ENCODE peak calls at places on chromosomes 4 and X, in eight cellular contexts. Q is right lobe of liver; X is fibroblast of lung; Y is GM23248; K is left ventricle myocardium inferior; D is K562; R is upper lobe of right lung; E is CD8-positive, alpha-beta T cell. H is an unnamed sample.
A peak's percentile ranks its signal among the peaks of the same experiment; 100 is the strongest.

GRCh38 chr4:51901363-51901762 is 58.4 kb downstream of the DCUN1D4 start:
- DNase-seq in Q (no peak), X (no peak), Y (no peak), K (no peak), D (no peak), R (no peak), E (no peak), H (no peak)

GRCh38 chrX:48785525-48786214 is 720 bp upstream of the GATA1 start:
- DNase-seq in Q (no peak), X (no peak), Y (no peak), K (no peak), D (peak; percentile 66), R (no peak), E (no peak), H (no peak)

GRCh38 chr4:7365472-7366179 is 69.1 kb downstream of the PSAPL1 start:
- DNase-seq in Q (no peak), X (no peak), Y (peak; percentile 7), K (peak; percentile 53), D (no peak), R (peak; percentile 63), E (no peak), H (no peak)

GRCh38 chrX:41984628-41985027 is 61.3 kb upstream of the CASK start:
- DNase-seq in Q (no peak), X (peak; percentile 23), Y (peak; percentile 1), K (no peak), D (no peak), R (no peak), E (no peak), H (no peak)

GRCh38 chr4:37451646-37452045 is 207.1 kb downstream of the NWD2 start:
- DNase-seq in Q (no peak), X (no peak), Y (no peak), K (no peak), D (no peak), R (no peak), E (no peak), H (no peak)

GRCh38 chr4:151677193-151677592 is 83.6 kb downstream of the GATB start:
- DNase-seq in Q (no peak), X (no peak), Y (no peak), K (no peak), D (no peak), R (no peak), E (no peak), H (no peak)

GRCh38 chr4:152929888-152930287 is 6.2 kb upstream of the FHDC1 start:
- DNase-seq in Q (no peak), X (no peak), Y (no peak), K (no peak), D (no peak), R (no peak), E (no peak), H (no peak)

GRCh38 chrX:68829594-68830485 is 1.0 kb downstream of the EFNB1 start:
- DNase-seq in Q (no peak), X (peak; percentile 48), Y (peak; percentile 70), K (peak; percentile 26), D (peak; percentile 16), R (no peak), E (peak; percentile 49), H (no peak)

GRCh38 chrX:45750639-45751038 is 550.0 kb upstream of the DIPK2B start:
- DNase-seq in Q (no peak), X (peak; percentile 57), Y (peak; percentile 6), K (peak; percentile 41), D (no peak), R (no peak), E (no peak), H (no peak)

GRCh38 chr4:113162089-113162488 is 112.6 kb downstream of the ANK2 start:
- DNase-seq in Q (no peak), X (no peak), Y (peak; percentile 49), K (no peak), D (no peak), R (no peak), E (no peak), H (no peak)

GRCh38 chr4:28760003-28760402 is 1899.4 kb downstream of the STIM2 start:
- DNase-seq in Q (no peak), X (no peak), Y (no peak), K (no peak), D (no peak), R (no peak), E (no peak), H (no peak)

GRCh38 chr4:40948017-40948416 is 198.3 kb downstream of the NSUN7 start:
- DNase-seq in Q (no peak), X (no peak), Y (no peak), K (no peak), D (no peak), R (no peak), E (no peak), H (no peak)

GRCh38 chr4:189001971-189002450 is 862.8 kb downstream of the TRIML1 start:
- DNase-seq in Q (no peak), X (no peak), Y (no peak), K (no peak), D (no peak), R (peak; percentile 62), E (no peak), H (no peak)

GRCh38 chr4:183130328-183131155 is 31.5 kb downstream of the WWC2 start:
- DNase-seq in Q (peak; percentile 83), X (peak; percentile 77), Y (peak; percentile 50), K (peak; percentile 61), D (no peak), R (no peak), E (no peak), H (no peak)

GRCh38 chr4:7981738-7982394 is 42.2 kb upstream of the AFAP1 start:
- DNase-seq in Q (no peak), X (no peak), Y (no peak), K (no peak), D (no peak), R (no peak), E (no peak), H (no peak)

DNA sequence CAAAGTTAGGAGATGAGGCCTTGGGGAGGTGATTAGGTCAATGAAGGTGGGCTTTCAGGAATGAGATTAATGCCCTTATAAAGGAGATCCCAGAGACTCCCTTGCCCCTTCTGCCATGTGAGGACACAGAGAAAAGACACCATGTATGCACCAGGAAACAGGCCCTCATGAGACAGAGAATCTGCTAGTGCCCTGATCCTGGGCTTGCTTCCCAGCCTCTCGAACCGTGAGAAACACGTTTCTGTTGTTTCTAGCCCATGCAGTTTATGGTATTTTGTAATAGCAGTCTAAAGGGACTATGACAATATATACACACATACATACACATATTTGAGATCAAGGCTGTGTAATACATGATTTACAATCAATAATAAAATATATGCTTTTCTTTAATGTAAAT is 41.4 kb upstream of the ENPP6 start:
- DNase-seq in Q (no peak), X (no peak), Y (no peak), K (no peak), D (no peak), R (no peak), E (peak; percentile 15), H (no peak)
- H3K36me3 ChIP-seq in Q (no peaks in the 10 kb centered on the region), X (no peaks in the 10 kb centered on the region), Y (no peaks in the 10 kb centered on the region), K (no peaks in the 10 kb centered on the region), D (no peaks in the 10 kb centered on the region), R (no peaks in the 10 kb centered on the region), E (no peaks in the 10 kb centered on the region), H (no peaks in the 10 kb centered on the region)

GRCh38 chr4:1715002-1715761 is 3.1 kb upstream of the SLBP start:
- DNase-seq in Q (no peak), X (no peak), Y (peak; percentile 50), K (no peak), D (no peak), R (peak; percentile 60), E (no peak), H (no peak)

GRCh38 chr4:1713003-1713397 is 881 bp upstream of the SLBP start:
- DNase-seq in Q (no peak), X (no peak), Y (no peak), K (no peak), D (no peak), R (no peak), E (no peak), H (no peak)

GRCh38 chr4:1716065-1716945 is 4.2 kb upstream of the SLBP start:
- DNase-seq in Q (no peak), X (no peak), Y (no peak), K (no peak), D (no peak), R (peak; percentile 52), E (no peak), H (peak; percentile 17)

GRCh38 chr4:1712216-1713002 is at the start of gene SLBP:
- DNase-seq in Q (peak; percentile 98), X (peak; percentile 91), Y (peak; percentile 95), K (peak; percentile 95), D (peak; percentile 98), R (peak; percentile 99), E (peak; percentile 99), H (peak; percentile 96)

GRCh38 chr4:1714303-1715001 is 2.3 kb upstream of the SLBP start:
- DNase-seq in Q (no peak), X (peak; percentile 38), Y (peak; percentile 31), K (no peak), D (no peak), R (peak; percentile 36), E (no peak), H (no peak)
- H3K36me3 ChIP-seq in Q (peaks cover 2% of the 10 kb centered on the region), X (peaks cover 17% of the 10 kb centered on the region), Y (no peaks in the 10 kb centered on the region), K (peaks cover 21% of the 10 kb centered on the region), D (peaks cover 58% of the 10 kb centered on the region), R (peaks cover 24% of the 10 kb centered on the region), E (no peaks in the 10 kb centered on the region), H (no peaks in the 10 kb centered on the region)

GRCh38 chrX:154350429-154351182 is 23.8 kb downstream of the FLNA start:
- DNase-seq in Q (peak; percentile 52), X (no peak), Y (peak; percentile 25), K (no peak), D (no peak), R (no peak), E (no peak), H (no peak)

GRCh38 chrX:154349359-154349935 is 25.0 kb downstream of the FLNA start:
- DNase-seq in Q (peak; percentile 46), X (no peak), Y (peak; percentile 1), K (no peak), D (no peak), R (peak; percentile 55), E (no peak), H (no peak)

GRCh38 chrX:154351183-154352011 is 23.0 kb downstream of the FLNA start:
- DNase-seq in Q (peak; percentile 53), X (no peak), Y (no peak), K (no peak), D (no peak), R (peak; percentile 67), E (peak; percentile 75), H (no peak)

GRCh38 chrX:154348646-154349358 is 25.6 kb downstream of the FLNA start:
- DNase-seq in Q (peak; percentile 45), X (no peak), Y (no peak), K (no peak), D (no peak), R (peak; percentile 58), E (peak; percentile 50), H (no peak)

DNA sequence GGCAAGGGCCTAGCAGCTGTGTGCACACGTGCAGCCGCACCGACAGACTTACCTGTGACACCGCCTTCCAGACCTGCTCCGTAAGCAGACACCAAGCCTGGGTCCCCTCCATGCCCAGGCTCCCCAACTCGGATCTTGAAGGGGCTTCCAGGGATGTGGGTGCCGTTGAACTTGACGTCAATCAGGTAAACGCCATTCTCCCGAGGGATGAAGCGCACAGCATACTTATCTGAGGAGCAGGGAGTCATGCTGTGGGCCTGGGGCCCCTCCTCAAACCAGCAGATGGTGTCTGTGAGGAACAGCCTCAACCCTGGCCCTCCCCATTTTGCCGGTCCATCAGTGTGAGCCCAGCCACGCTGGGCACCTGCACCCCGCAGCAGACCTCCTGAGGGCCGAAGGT is 24.5 kb downstream of the FLNA start:
- DNase-seq in Q (peak; percentile 28), X (no peak), Y (peak; percentile 0), K (no peak), D (no peak), R (no peak), E (no peak), H (no peak)
- H3K36me3 ChIP-seq in Q (no peaks in the 10 kb centered on the region), X (peaks cover 53% of the 10 kb centered on the region), Y (peaks cover 16% of the 10 kb centered on the region), K (peaks cover 66% of the 10 kb centered on the region), D (peaks cover 69% of the 10 kb centered on the region), R (peaks cover 59% of the 10 kb centered on the region), E (peaks cover 42% of the 10 kb centered on the region), H (peaks cover 69% of the 10 kb centered on the region)

GRCh38 chr4:15427126-15427525 is 707 bp upstream of the C1QTNF7 start:
- DNase-seq in Q (no peak), X (peak; percentile 19), Y (no peak), K (no peak), D (no peak), R (no peak), E (no peak), H (no peak)
- H3K36me3 ChIP-seq in Q (no peaks in the 10 kb centered on the region), X (no peaks in the 10 kb centered on the region), Y (no peaks in the 10 kb centered on the region), K (no peaks in the 10 kb centered on the region), D (no peaks in the 10 kb centered on the region), R (no peaks in the 10 kb centered on the region), E (no peaks in the 10 kb centered on the region), H (no peaks in the 10 kb centered on the region)

H was measured in tibial artery.